ENCODE peak calls at places on chromosomes 5 and 9, in seven cellular contexts. S is neural progenitor cell, M is psoas muscle, A is uterus, J is right atrium auricular region, B is H1, I is Peyer's patch. O is an unnamed sample.

GRCh38 chr5:10355071-10355889 is 1.8 kb downstream of the MARCHF6 start:
- DNase-seq in S (no peak), I (no peak), A (no peak), J (no peak), B (no peak), M (no peak), O (no peak)

GRCh38 chr9:32264171-32264862 is 120.1 kb upstream of the ACO1 start:
- DNase-seq in J (no peak), B (peak; percentile 10), A (peak; percentile 30), I (no peak), S (peak; percentile 69), M (no peak), O (no peak)

GRCh38 chr5:77407152-77407551 is 85.0 kb downstream of the WDR41 start:
- DNase-seq in B (no peak), J (no peak), M (no peak), S (no peak), I (no peak), A (no peak), O (no peak)

GRCh38 chr5:94094793-94095441 is 353.5 kb upstream of the POU5F2 start:
- DNase-seq in J (no peak), I (no peak), A (no peak), B (no peak), M (no peak), S (no peak), O (no peak)

GRCh38 chr9:123358181-123358894 is 2.3 kb downstream of the CRB2 start:
- DNase-seq in M (no peak), A (no peak), I (no peak), S (peak; percentile 96), B (no peak), J (no peak), O (no peak)

GRCh38 chr5:64971538-64971937 is 202.8 kb downstream of the CWC27 start:
- DNase-seq in J (no peak), I (no peak), A (no peak), B (no peak), M (no peak), S (no peak), O (no peak)

GRCh38 chr9:122056484-122056883 is 36.6 kb downstream of the TTLL11 start:
- DNase-seq in B (no peak), A (no peak), J (no peak), S (peak; percentile 72), M (no peak), I (no peak), O (no peak)

GRCh38 chr9:126599047-126599650 is 14.6 kb upstream of the LMX1B start:
- DNase-seq in S (peak; percentile 55), M (no peak), B (no peak), A (no peak), J (no peak), I (no peak), O (no peak)

GRCh38 chr5:123530728-123531127 is 18.8 kb downstream of the CSNK1G3 start:
- DNase-seq in I (no peak), S (no peak), M (no peak), J (no peak), A (no peak), B (no peak), O (no peak)

GRCh38 chr5:33337621-33337960 is 103.2 kb upstream of the TARS1 start:
- DNase-seq in S (no peak), J (no peak), B (no peak), M (no peak), I (no peak), A (no peak), O (no peak)

GRCh38 chr9:77997611-77998349 is 33.8 kb downstream of the GNAQ start:
- DNase-seq in S (no peak), A (no peak), I (no peak), M (peak; percentile 33), B (no peak), J (no peak), O (no peak)

GRCh38 chr9:114754574-114754973 is 51.3 kb downstream of the TNFSF15 start:
- DNase-seq in I (peak; percentile 69), J (no peak), B (no peak), M (no peak), S (no peak), A (no peak), O (no peak)

GRCh38 chr5:90418214-90418613 is 8.7 kb upstream of the CETN3 start:
- DNase-seq in S (no peak), M (no peak), B (no peak), I (no peak), A (no peak), J (no peak), O (no peak)

GRCh38 chr9:77750284-77750683 is 102.2 kb upstream of the GNA14 start:
- DNase-seq in S (no peak), J (no peak), B (no peak), I (no peak), M (no peak), A (no peak), O (no peak)

GRCh38 chr5:43603535-43604363 is 769 bp downstream of the NNT start:
- DNase-seq in I (peak; percentile 86), J (peak; percentile 77), A (peak; percentile 41), M (peak; percentile 83), B (no peak), S (peak; percentile 35), O (peak; percentile 59)

GRCh38 chr9:17744786-17745185 is 165.9 kb downstream of the SH3GL2 start:
- DNase-seq in A (no peak), I (no peak), M (no peak), S (peak; percentile 77), B (no peak), J (no peak), O (no peak)

GRCh38 chr9:4299006-4299795 is 667 bp downstream of the GLIS3 start:
- DNase-seq in M (peak; percentile 39), A (peak; percentile 46), J (no peak), I (peak; percentile 47), B (no peak), S (peak; percentile 75), O (peak; percentile 5)

GRCh38 chr9:4298255-4299005 is 1.4 kb downstream of the GLIS3 start:
- DNase-seq in M (peak; percentile 35), J (peak; percentile 65), S (peak; percentile 56), I (peak; percentile 69), A (peak; percentile 34), B (no peak), O (peak; percentile 44)

GRCh38 chr9:4297795-4298254 is 2.0 kb downstream of the GLIS3 start:
- DNase-seq in B (no peak), J (peak; percentile 73), S (peak; percentile 94), A (peak; percentile 73), I (peak; percentile 75), M (peak; percentile 72), O (peak; percentile 49)

GRCh38 chr9:4296217-4296616 is 3.7 kb downstream of the GLIS3 start:
- DNase-seq in I (no peak), A (no peak), B (no peak), S (no peak), J (no peak), M (no peak), O (no peak)

GRCh38 chr9:4297151-4297794 is 2.6 kb downstream of the GLIS3 start:
- DNase-seq in S (peak; percentile 74), A (peak; percentile 73), J (peak; percentile 87), B (no peak), I (peak; percentile 78), M (peak; percentile 74), O (peak; percentile 66)
- TF ChIP-seq CTCF in S (peak; percentile 47), A (peak; percentile 43), J (peak; percentile 28), B (peak; percentile 34), I (peak; percentile 9), M (peak; percentile 26), O (no peak)

DNA sequence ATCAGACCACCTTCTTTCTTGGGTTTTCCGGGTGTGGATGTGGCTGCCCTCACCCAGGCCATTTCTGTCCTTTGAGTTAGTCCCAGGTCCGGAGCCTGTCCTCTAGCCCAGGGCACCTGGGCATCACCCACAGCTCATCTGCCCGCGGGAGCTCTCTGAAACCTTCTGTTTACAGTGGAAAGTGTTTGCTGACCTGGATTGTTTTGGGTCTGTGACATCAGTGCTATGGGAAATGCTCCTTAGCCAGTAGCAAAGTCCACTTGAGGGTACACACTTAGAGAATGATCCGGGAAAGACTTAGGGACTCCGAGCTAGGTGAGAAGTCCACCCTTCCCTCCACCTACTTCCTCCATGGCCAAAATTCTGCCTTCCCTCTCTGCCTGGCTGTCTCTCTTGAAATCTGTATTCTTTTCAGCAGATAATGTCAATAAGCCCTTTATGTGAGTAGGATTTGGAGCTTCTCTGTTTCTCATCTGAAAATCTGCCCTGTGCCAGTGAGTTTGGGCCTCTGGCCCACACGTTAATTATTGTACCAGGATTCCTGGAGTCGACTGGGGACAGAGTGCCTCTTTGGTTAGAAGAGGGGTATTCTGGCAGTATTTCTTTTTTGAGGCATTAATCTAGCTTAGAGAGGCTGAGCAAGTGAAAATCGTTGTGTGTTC is 19.9 kb downstream of the ABLIM3 start:
- DNase-seq in B (no peak), I (no peak), A (no peak), J (no peak), S (no peak), M (no peak), O (no peak)
- H3K4me3 ChIP-seq in B (no peak overlapping the region), I (no peak overlapping the region), A (no peak overlapping the region), J (no peak overlapping the region), S (no peak overlapping the region), M (no peak overlapping the region), O (no peak overlapping the region)

GRCh38 chr5:45779874-45780671 is 83.9 kb upstream of the HCN1 start:
- DNase-seq in B (no peak), I (no peak), M (no peak), J (no peak), S (no peak), A (no peak), O (no peak)

GRCh38 chr5:45772402-45772801 is 76.2 kb upstream of the HCN1 start:
- DNase-seq in J (no peak), S (no peak), A (no peak), I (no peak), B (no peak), M (no peak), O (no peak)

DNA sequence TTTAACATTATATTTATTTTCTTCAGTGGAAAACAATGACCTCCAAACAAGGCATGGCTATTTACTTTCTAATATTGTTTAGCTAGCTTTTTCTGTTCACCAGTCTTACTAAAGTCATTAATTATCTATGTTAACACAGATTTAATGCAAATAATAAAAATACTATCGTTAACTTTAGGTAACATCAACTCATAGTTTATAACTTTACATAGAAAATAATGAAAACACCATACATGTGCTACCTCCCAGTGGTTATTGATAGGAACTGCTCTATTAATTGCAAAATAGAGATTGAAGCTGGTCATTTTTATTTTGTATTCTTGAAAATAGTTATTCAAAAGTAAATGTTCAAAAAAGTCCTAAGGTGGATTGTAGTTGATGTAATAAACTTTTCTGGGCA is 78.3 kb upstream of the HCN1 start:
- DNase-seq in B (no peak), I (no peak), M (no peak), A (no peak), J (no peak), S (no peak), O (no peak)
- TF ChIP-seq CTCF in B (peak; percentile 28), I (no peak), M (peak; percentile 32), A (no peak), J (peak; percentile 49), S (peak; percentile 49), O (no peak)

DNA sequence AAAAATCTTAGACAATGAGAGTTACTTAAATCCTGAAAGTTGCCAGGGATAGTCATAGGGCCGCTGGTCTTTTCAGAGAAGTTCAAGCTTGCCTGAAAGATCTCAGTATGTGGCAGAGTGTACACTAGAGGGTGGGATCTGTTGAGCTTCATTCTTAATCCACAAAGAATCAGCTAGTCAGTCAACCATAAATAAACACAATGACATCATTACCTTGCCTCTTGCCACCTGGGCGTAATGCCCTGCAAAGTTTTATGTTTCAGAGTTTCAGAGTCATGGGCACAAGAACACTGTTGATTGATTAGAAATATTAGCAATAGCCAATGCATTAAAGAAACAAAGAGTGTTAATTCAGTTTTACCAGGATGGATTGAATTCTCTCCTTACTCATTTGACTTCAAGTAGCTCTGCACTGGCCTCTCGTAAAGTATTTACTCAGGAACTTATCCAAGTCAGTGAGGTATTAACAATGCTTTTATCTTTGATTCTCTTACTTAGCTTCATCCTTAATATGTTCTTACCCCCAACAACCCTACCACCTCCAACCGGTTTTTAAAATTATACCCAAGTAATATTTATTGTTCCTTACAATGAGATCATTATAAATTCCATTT is 14.3 kb upstream of the ANXA1 start:
- DNase-seq in I (no peak), B (no peak), A (no peak), J (no peak), M (no peak), S (peak; percentile 27), O (no peak)
- H3K4me3 ChIP-seq in I (no peak overlapping the region), B (no peak overlapping the region), A (no peak overlapping the region), J (no peak overlapping the region), M (peak overlapping the region; percentile 2), S (no peak overlapping the region), O (no peak overlapping the region)